ENCODE peak calls at places on chromosomes 11 and 22, in nine cellular contexts. B is pancreas; Y is astrocyte of the cerebellum; A is effector memory CD4-positive, alpha-beta T cell; T is astrocyte of the spinal cord; U is ascending aorta; R is neural progenitor cell; H is thoracic aorta; C is AG04449. S is an unnamed sample.
A peak's percentile ranks its signal among the peaks of the same experiment; 100 is the strongest.

GRCh38 chr11:113488931-113489351 is 13.7 kb upstream of the DRD2 start:
- DNase-seq in A (no peak), C (no peak), H (no peak), R (no peak), T (no peak), U (no peak), B (no peak), Y (peak; percentile 15), S (no peak)

GRCh38 chr11:128549256-128549944 is 38.0 kb downstream of the ETS1 start:
- DNase-seq in T (peak; percentile 22), A (no peak), R (no peak), H (no peak), U (no peak), C (no peak), Y (no peak), B (peak; percentile 31), S (no peak)

GRCh38 chr11:85062626-85063025 is 564.5 kb downstream of the DLG2 start:
- DNase-seq in B (no peak), C (no peak), Y (no peak), H (no peak), R (no peak), U (no peak), A (no peak), T (no peak), S (peak; percentile 14)

GRCh38 chr11:69923641-69924307 is 104.6 kb upstream of the FGF3 start:
- DNase-seq in H (no peak), C (no peak), Y (no peak), B (no peak), A (no peak), R (no peak), U (no peak), T (no peak), S (no peak)

GRCh38 chr22:28139993-28140392 is 220.9 kb upstream of the PITPNB start:
- DNase-seq in Y (no peak), B (no peak), T (peak; percentile 86), U (no peak), A (no peak), C (peak; percentile 72), H (no peak), R (no peak), S (no peak)

GRCh38 chr11:19774817-19775600 is 62.4 kb downstream of the NAV2 start:
- DNase-seq in R (no peak), U (no peak), A (no peak), H (no peak), B (no peak), Y (no peak), T (no peak), C (no peak), S (no peak)

GRCh38 chr11:128686745-128687177 is 7.1 kb upstream of the FLI1 start:
- DNase-seq in R (peak; percentile 77), A (peak; percentile 36), B (no peak), U (no peak), H (no peak), T (peak; percentile 37), C (no peak), Y (no peak), S (no peak)

GRCh38 chr11:93517611-93518010 is 25.6 kb downstream of the SMCO4 start:
- DNase-seq in R (no peak), C (no peak), U (no peak), A (no peak), H (no peak), Y (no peak), T (no peak), B (no peak), S (no peak)

GRCh38 chr11:11027271-11027670 is 169.4 kb upstream of the ZBED5 start:
- DNase-seq in B (no peak), U (no peak), H (no peak), T (peak; percentile 61), Y (peak; percentile 15), A (no peak), R (no peak), C (peak; percentile 59), S (no peak)

GRCh38 chr11:100639140-100639539 is 47.9 kb upstream of the ARHGAP42 start:
- DNase-seq in C (no peak), H (no peak), R (no peak), B (no peak), T (peak; percentile 69), Y (peak; percentile 26), U (no peak), A (no peak), S (no peak)

GRCh38 chr22:25219948-25220442 is 556 bp downstream of the CRYBB2 start:
- DNase-seq in A (no peak), B (no peak), U (no peak), C (no peak), T (no peak), R (no peak), H (no peak), Y (no peak), S (no peak)

GRCh38 chr22:22893891-22894739 is 6.5 kb downstream of the IGLL5 start:
- DNase-seq in T (no peak), U (no peak), H (no peak), R (no peak), Y (no peak), B (no peak), A (no peak), C (no peak), S (no peak)

GRCh38 chr11:12799373-12799835 is 125.2 kb downstream of the TEAD1 start:
- DNase-seq in C (no peak), H (no peak), Y (no peak), T (no peak), B (no peak), U (no peak), A (no peak), R (no peak), S (no peak)

GRCh38 chr11:75851203-75851602 is 36.2 kb downstream of the UVRAG start:
- DNase-seq in T (no peak), R (no peak), A (no peak), H (no peak), Y (no peak), B (no peak), U (no peak), C (no peak), S (no peak)

GRCh38 chr11:736431-736830 is 10.8 kb upstream of the TALDO1 start:
- DNase-seq in A (no peak), U (no peak), R (no peak), H (no peak), C (no peak), B (no peak), Y (no peak), T (no peak), S (no peak)

GRCh38 chr11:77093056-77093891 is 9.4 kb upstream of the OMP start:
- DNase-seq in Y (no peak), A (no peak), H (no peak), T (no peak), R (no peak), U (no peak), B (no peak), C (no peak), S (no peak)

GRCh38 chr22:47452184-47452583 is 689.7 kb downstream of the TBC1D22A start:
- DNase-seq in U (no peak), C (no peak), R (no peak), A (no peak), T (no peak), Y (no peak), H (no peak), B (no peak), S (no peak)

GRCh38 chr11:103959279-103959930 is 77.0 kb upstream of the DDI1 start:
- DNase-seq in H (no peak), Y (peak; percentile 84), R (no peak), U (no peak), A (no peak), T (peak; percentile 85), C (no peak), B (no peak), S (peak; percentile 59)

DNA sequence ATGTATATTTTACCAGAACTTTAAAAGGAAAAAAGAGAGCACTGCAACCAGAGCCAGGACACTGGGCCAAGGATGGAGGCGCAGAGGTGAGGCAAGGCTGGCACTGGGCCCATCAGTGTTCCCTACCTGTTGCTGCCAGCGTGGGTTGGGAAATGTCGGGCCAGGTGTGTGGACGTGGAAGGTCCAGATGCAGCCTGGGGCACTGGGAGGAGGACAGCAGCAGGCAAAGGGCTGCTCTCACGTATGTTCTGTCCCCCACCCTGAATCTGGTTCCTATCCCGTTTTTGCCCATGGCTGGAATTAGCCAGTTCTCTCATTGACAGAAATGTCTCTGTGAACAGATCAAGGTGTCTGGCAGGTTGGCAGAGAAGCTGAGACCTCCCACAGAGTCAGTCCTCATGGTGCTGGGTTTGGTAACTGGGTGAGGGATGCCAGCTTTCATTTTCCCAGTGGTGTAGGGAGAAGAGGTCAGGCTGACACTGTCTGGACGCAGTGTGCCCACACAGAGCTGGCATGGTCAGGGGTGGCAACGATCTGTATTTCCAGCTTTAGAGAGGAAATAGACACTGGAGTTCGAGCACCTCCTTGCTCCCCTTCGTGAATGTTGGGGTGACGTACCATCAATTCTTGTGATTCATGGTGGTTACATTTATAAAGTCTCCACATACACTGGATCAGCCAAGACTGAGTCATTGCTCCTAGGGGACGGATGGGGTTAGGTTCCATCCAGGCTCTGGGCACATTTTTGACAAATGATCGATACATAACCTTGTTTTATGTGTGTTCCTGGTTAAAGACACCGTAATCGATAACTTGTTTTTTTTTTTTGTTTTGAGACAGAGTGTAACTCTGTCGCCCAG is 4.3 kb upstream of the PNPLA3 start:
- DNase-seq in R (no peak), T (peak; percentile 28), U (no peak), Y (no peak), A (no peak), B (no peak), C (no peak), H (no peak), S (no peak)
- H3K4me3 ChIP-seq in R (no peak overlapping the region), T (no peak overlapping the region), U (no peak overlapping the region), Y (no peak overlapping the region), A (no peak overlapping the region), B (no peak overlapping the region), C (no peak overlapping the region), H (no peak overlapping the region), S (no peak overlapping the region)

DNA sequence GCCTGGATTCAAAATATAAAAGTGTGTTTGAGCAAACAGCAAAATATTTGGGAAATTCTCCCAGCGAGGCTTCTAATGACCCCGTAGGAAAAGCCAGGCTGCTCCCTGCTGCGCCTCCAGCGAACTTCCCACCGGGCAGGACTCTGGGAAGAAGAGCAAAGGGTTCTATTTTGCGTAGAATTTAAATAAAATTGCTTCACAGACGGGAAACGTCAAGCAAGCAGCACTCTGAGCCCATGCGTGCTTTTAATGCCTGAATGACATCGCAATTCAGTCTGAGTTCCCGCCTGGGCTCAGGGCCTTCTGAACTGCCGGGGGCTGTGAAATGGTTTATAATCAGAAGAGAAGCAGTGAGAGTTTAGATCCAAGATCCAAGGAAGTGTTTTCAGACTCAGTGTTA is 775.1 kb downstream of the BRD1 start:
- DNase-seq in H (no peak), U (no peak), B (no peak), Y (no peak), A (no peak), T (no peak), R (no peak), C (no peak), S (no peak)
- H3K4me3 ChIP-seq in H (peak overlapping the region; percentile 56), U (peak overlapping the region; percentile 55), B (peak overlapping the region; percentile 27), Y (no peak overlapping the region), A (peak overlapping the region; percentile 43), T (peak overlapping the region; percentile 36), R (no peak overlapping the region), C (peak overlapping the region; percentile 62), S (no peak overlapping the region)

GRCh38 chr11:57515332-57516060 is at the start of gene SLC43A1:
- DNase-seq in H (no peak), Y (no peak), T (peak; percentile 69), A (no peak), B (peak; percentile 80), C (no peak), R (peak; percentile 59), U (no peak), S (peak; percentile 71)
- H3K4me3 ChIP-seq in H (peak within 1 kb of the TSS; percentile 99), Y (peak within 1 kb of the TSS; percentile 80), T (peak within 1 kb of the TSS; percentile 71), A (peak within 1 kb of the TSS; percentile 97), B (peak within 1 kb of the TSS; percentile 76), C (peak within 1 kb of the TSS; percentile 85), R (peak within 1 kb of the TSS; percentile 59), U (peak within 1 kb of the TSS; percentile 86), S (peak within 1 kb of the TSS; percentile 87)

GRCh38 chr11:67607507-67607906 is 771 bp downstream of the NDUFV1 start:
- DNase-seq in H (no peak), A (no peak), Y (no peak), U (no peak), T (no peak), C (no peak), R (no peak), B (no peak), S (no peak)
- H3K4me3 ChIP-seq in H (peak overlapping the region; percentile 89), A (peak overlapping the region; percentile 83), Y (peak overlapping the region; percentile 72), U (peak overlapping the region; percentile 96), T (peak overlapping the region; percentile 97), C (peak overlapping the region; percentile 91), R (peak overlapping the region; percentile 96), B (peak overlapping the region; percentile 99), S (peak overlapping the region; percentile 93)

S was measured in GM06990.